ENCODE peak calls at places on chromosomes 4 and X, in six cellular contexts. I is tibial artery, N is kidney, E is Karpas-422, A is lower lobe of right lung, K is transverse colon. J is an unnamed sample.

GRCh38 chrX:45598841-45599240 is 398.2 kb upstream of the DIPK2B start:
- DNase-seq in A (no peak), K (no peak), E (no peak), N (no peak), I (no peak), J (no peak)

GRCh38 chr4:164251257-164251656 is 502.7 kb upstream of the SMIM31 start:
- DNase-seq in E (no peak), N (no peak), A (no peak), K (no peak), I (no peak), J (no peak)

GRCh38 chrX:19640063-19640462 is 124.8 kb upstream of the MAP3K15 start:
- DNase-seq in A (no peak), N (no peak), K (no peak), I (no peak), E (no peak), J (no peak)

GRCh38 chr4:148007303-148007702 is 275.4 kb downstream of the ARHGAP10 start:
- DNase-seq in N (no peak), K (no peak), I (no peak), E (no peak), A (no peak), J (no peak)

GRCh38 chrX:97429101-97429500 is 545.4 kb downstream of the RPA4 start:
- DNase-seq in I (no peak), A (no peak), K (no peak), N (no peak), E (no peak), J (no peak)

GRCh38 chr4:123922847-123923246 is 526.3 kb downstream of the SPRY1 start:
- DNase-seq in E (no peak), A (no peak), N (no peak), K (no peak), I (no peak), J (no peak)

GRCh38 chr4:124290678-124291077 is 421.9 kb downstream of the ANKRD50 start:
- DNase-seq in A (no peak), K (no peak), I (no peak), N (no peak), E (no peak), J (no peak)

GRCh38 chr4:67575232-67575888 is 16.8 kb downstream of the STAP1 start:
- DNase-seq in I (no peak), E (peak; percentile 90), N (no peak), K (no peak), A (no peak), J (no peak)

GRCh38 chr4:114040319-114041116 is 61.1 kb upstream of the ARSJ start:
- DNase-seq in N (no peak), K (no peak), E (no peak), A (no peak), I (no peak), J (no peak)

GRCh38 chr4:170047774-170048354 is 21.7 kb upstream of the MFAP3L start:
- DNase-seq in E (peak; percentile 71), N (no peak), K (peak; percentile 50), I (no peak), A (peak; percentile 52), J (peak; percentile 66)

GRCh38 chrX:27598312-27598711 is 8.2 kb downstream of the DCAF8L2 start:
- DNase-seq in K (peak; percentile 42), I (no peak), N (no peak), A (no peak), E (no peak), J (no peak)

GRCh38 chrX:6021316-6022091 is 207.2 kb downstream of the NLGN4X start:
- DNase-seq in A (no peak), E (peak; percentile 83), K (peak; percentile 35), I (no peak), N (no peak), J (peak; percentile 53)

GRCh38 chr4:137226900-137227299 is 305.4 kb downstream of the PCDH18 start:
- DNase-seq in A (no peak), I (no peak), K (no peak), E (no peak), N (no peak), J (peak; percentile 24)

GRCh38 chr4:183255487-183255886 is 64.6 kb downstream of the CLDN22 start:
- DNase-seq in N (no peak), A (no peak), I (no peak), E (no peak), K (no peak), J (no peak)

GRCh38 chr4:87551361-87551760 is 22.2 kb upstream of the SPARCL1 start:
- DNase-seq in E (peak; percentile 6), N (no peak), K (no peak), A (no peak), I (no peak), J (no peak)

GRCh38 chr4:183635333-183635732 is 23.7 kb downstream of the RWDD4 start:
- DNase-seq in E (no peak), I (no peak), A (no peak), N (no peak), K (no peak), J (no peak)

GRCh38 chrX:108516184-108516583 is 76.5 kb downstream of the COL4A5 start:
- DNase-seq in A (no peak), N (no peak), E (no peak), K (no peak), I (no peak), J (no peak)

GRCh38 chr4:622996-623913 is 2.1 kb upstream of the PDE6B start:
- DNase-seq in I (peak; percentile 58), K (no peak), A (no peak), N (peak; percentile 57), E (no peak), J (no peak)
- H3K27ac ChIP-seq in I (no peak overlapping the region), K (no peak overlapping the region), A (no peak overlapping the region), N (no peak overlapping the region), E (no peak overlapping the region), J (no peak overlapping the region)

GRCh38 chr4:100372432-100372831 is 145.4 kb downstream of the EMCN start:
- DNase-seq in I (no peak), A (no peak), N (no peak), E (peak; percentile 50), K (no peak), J (peak; percentile 21)
- H3K4me3 ChIP-seq in I (no peak overlapping the region), A (no peak overlapping the region), N (no peak overlapping the region), E (no peak overlapping the region), K (no peak overlapping the region), J (no peak overlapping the region)

DNA sequence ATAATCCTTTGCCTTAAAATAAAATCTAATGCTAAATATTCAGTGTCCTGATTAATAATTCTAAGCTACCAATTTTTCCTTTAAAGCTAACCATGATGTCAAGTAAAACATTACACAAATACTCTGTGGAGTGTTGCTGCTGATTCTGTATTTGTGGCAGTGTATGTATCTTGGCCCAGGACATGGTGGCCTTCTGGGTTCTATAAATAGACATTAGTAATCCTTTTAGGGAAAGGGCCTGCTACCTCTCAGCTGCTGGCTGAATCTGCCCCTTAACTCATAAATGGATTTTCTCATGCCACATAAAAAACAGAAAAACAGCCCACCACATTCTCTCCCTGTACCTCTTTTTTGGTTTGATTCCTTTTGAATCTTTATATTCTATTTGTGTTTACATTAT is 1.2 kb upstream of the XK start:
- DNase-seq in N (no peak), A (no peak), K (no peak), I (no peak), E (no peak), J (no peak)
- H3K27ac ChIP-seq in N (no peak overlapping the region), A (no peak overlapping the region), K (peak overlapping the region; percentile 90), I (peak overlapping the region; percentile 91), E (no peak overlapping the region), J (no peak overlapping the region)

GRCh38 chr4:145414224-145414623 is 67.4 kb upstream of the SMAD1 start:
- DNase-seq in A (no peak), E (no peak), N (no peak), I (no peak), K (no peak), J (no peak)
- H3K4me3 ChIP-seq in A (no peak overlapping the region), E (no peak overlapping the region), N (no peak overlapping the region), I (no peak overlapping the region), K (no peak overlapping the region), J (no peak overlapping the region)

GRCh38 chr4:21887481-21887880 is 61.1 kb downstream of the KCNIP4 start:
- DNase-seq in K (no peak), E (no peak), A (no peak), I (no peak), N (no peak), J (no peak)
- H3K27ac ChIP-seq in K (no peak overlapping the region), E (no peak overlapping the region), A (no peak overlapping the region), I (no peak overlapping the region), N (no peak overlapping the region), J (no peak overlapping the region)

GRCh38 chr4:121381148-121381462 is 287 bp upstream of the QRFPR start:
- DNase-seq in N (no peak), I (no peak), E (no peak), A (no peak), K (no peak), J (no peak)
- H3K4me3 ChIP-seq in N (peak overlapping the region; percentile 43), I (no peak overlapping the region), E (no peak overlapping the region), A (no peak overlapping the region), K (no peak overlapping the region), J (peak overlapping the region; percentile 42)

DNA sequence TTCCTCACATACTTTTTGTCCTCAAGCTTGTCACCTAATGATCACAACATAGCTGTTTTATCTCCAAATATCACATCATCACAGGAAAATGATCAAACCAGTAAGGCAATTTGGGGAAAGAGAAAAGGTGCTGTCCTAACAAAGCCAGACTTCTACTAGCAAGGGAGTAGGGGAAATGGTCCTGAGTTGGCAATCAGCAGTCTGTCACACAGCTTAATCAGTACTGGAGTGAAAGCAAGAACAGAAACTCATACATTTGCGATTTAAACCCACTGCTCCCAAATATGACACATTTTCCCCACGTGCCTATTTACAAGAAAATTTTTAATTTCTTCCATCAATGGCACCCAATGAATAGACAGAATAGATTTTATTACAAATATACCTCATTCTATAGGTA is 546.8 kb upstream of the FMR1 start:
- DNase-seq in I (no peak), K (no peak), N (no peak), A (no peak), E (no peak), J (no peak)
- H3K27ac ChIP-seq in I (no peak overlapping the region), K (no peak overlapping the region), N (no peak overlapping the region), A (no peak overlapping the region), E (no peak overlapping the region), J (no peak overlapping the region)

J was measured in WERI-Rb-1.